ENCODE peak calls at places on chromosomes 6 and 20, in four cellular contexts. One of them, this sample, is unnamed.

GRCh38 chr6:29553268-29554057 is 6.1 kb downstream of the UBD start:
- DNase-seq in neuronal stem cell: peak; percentile 58
- DNase-seq in NT2/D1: peak; percentile 36
- DNase-seq in adrenal gland: peak; percentile 56
- DNase-seq in this sample: no peak

GRCh38 chr6:125714431-125715090 is 34.9 kb upstream of the HEY2 start:
- DNase-seq in neuronal stem cell: no peak
- DNase-seq in adrenal gland: no peak
- DNase-seq in NT2/D1: no peak
- DNase-seq in this sample: no peak

GRCh38 chr6:31121131-31121790 is 1.0 kb upstream of the CDSN start:
- DNase-seq in neuronal stem cell: no peak
- DNase-seq in NT2/D1: no peak
- DNase-seq in adrenal gland: no peak
- DNase-seq in this sample: no peak

GRCh38 chr20:61512475-61512874 is 260.4 kb downstream of the CDH4 start:
- DNase-seq in adrenal gland: no peak
- DNase-seq in neuronal stem cell: no peak
- DNase-seq in NT2/D1: no peak
- DNase-seq in this sample: no peak

GRCh38 chr6:53284901-53285300 is 63.8 kb downstream of the ELOVL5 start:
- DNase-seq in neuronal stem cell: no peak
- DNase-seq in adrenal gland: no peak
- DNase-seq in NT2/D1: no peak
- DNase-seq in this sample: no peak

GRCh38 chr20:47815866-47816265 is 30.6 kb upstream of the SULF2 start:
- DNase-seq in neuronal stem cell: no peak
- DNase-seq in adrenal gland: no peak
- DNase-seq in NT2/D1: no peak
- DNase-seq in this sample: no peak

GRCh38 chr20:1300083-1300840 is 28.7 kb downstream of the SDCBP2 start:
- DNase-seq in adrenal gland: no peak
- DNase-seq in NT2/D1: no peak
- DNase-seq in neuronal stem cell: no peak
- DNase-seq in this sample: no peak

GRCh38 chr6:139482184-139482751 is 107.8 kb upstream of the CITED2 start:
- DNase-seq in NT2/D1: no peak
- DNase-seq in adrenal gland: no peak
- DNase-seq in neuronal stem cell: no peak
- DNase-seq in this sample: no peak

GRCh38 chr20:24834310-24834709 is 114.8 kb upstream of the CST7 start:
- DNase-seq in adrenal gland: no peak
- DNase-seq in neuronal stem cell: no peak
- DNase-seq in NT2/D1: no peak
- DNase-seq in this sample: no peak

GRCh38 chr6:52352239-52353008 is 9.5 kb upstream of the PAQR8 start:
- DNase-seq in adrenal gland: no peak
- DNase-seq in neuronal stem cell: no peak
- DNase-seq in NT2/D1: no peak
- DNase-seq in this sample: no peak

DNA sequence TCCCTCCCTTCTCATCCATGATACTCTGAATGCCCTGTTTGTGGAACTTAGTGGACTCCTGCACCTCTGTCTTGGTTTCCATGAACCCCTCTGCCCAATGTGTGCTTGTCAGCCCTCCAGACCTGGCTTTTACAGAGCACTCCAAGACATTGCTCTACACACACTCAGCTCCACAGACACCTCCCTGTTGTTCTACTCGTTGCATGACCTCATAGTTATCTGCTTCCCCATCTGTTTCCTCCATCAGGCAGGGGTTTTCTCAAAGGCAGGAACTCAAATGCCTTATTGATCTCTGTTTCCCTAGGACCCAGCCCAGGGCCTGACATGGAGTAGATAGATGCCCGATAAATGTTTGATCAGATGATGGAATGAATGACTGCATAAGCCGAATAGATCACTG is 13.3 kb downstream of the PLCG1 start:
- DNase-seq in neuronal stem cell: no peak
- DNase-seq in NT2/D1: no peak
- DNase-seq in adrenal gland: no peak
- DNase-seq in this sample: no peak
- H3K4me1 ChIP-seq in neuronal stem cell: no peaks in the 10 kb centered on the region
- H3K4me1 ChIP-seq in NT2/D1: peaks cover 9% of the 10 kb centered on the region
- H3K4me1 ChIP-seq in adrenal gland: peaks cover 71% of the 10 kb centered on the region
- H3K4me1 ChIP-seq in this sample: peaks cover 33% of the 10 kb centered on the region

GRCh38 chr6:11847515-11848244 is 69.1 kb upstream of the ADTRP start:
- DNase-seq in adrenal gland: no peak
- DNase-seq in NT2/D1: no peak
- DNase-seq in neuronal stem cell: no peak
- DNase-seq in this sample: no peak
- H3K4me1 ChIP-seq in adrenal gland: no peaks in the 10 kb centered on the region
- H3K4me1 ChIP-seq in NT2/D1: no peaks in the 10 kb centered on the region
- H3K4me1 ChIP-seq in neuronal stem cell: no peaks in the 10 kb centered on the region
- H3K4me1 ChIP-seq in this sample: peaks cover 2% of the 10 kb centered on the region

GRCh38 chr6:167710521-167710920 is 116.2 kb upstream of the AFDN start:
- DNase-seq in neuronal stem cell: no peak
- DNase-seq in NT2/D1: no peak
- DNase-seq in adrenal gland: no peak
- DNase-seq in this sample: no peak
- H3K4me1 ChIP-seq in neuronal stem cell: peaks cover 7% of the 10 kb centered on the region
- H3K4me1 ChIP-seq in NT2/D1: peaks cover 3% of the 10 kb centered on the region
- H3K4me1 ChIP-seq in adrenal gland: no peaks in the 10 kb centered on the region
- H3K4me1 ChIP-seq in this sample: no peaks in the 10 kb centered on the region

GRCh38 chr6:25414168-25414567 is 135.0 kb downstream of the CARMIL1 start:
- DNase-seq in NT2/D1: no peak
- DNase-seq in neuronal stem cell: no peak
- DNase-seq in adrenal gland: no peak
- DNase-seq in this sample: no peak
- H3K4me1 ChIP-seq in NT2/D1: no peaks in the 10 kb centered on the region
- H3K4me1 ChIP-seq in neuronal stem cell: peaks cover 6% of the 10 kb centered on the region
- H3K4me1 ChIP-seq in adrenal gland: peaks cover 55% of the 10 kb centered on the region
- H3K4me1 ChIP-seq in this sample: peaks cover 15% of the 10 kb centered on the region

GRCh38 chr20:20692587-20692986 is 19.9 kb downstream of the RALGAPA2 start:
- DNase-seq in adrenal gland: no peak
- DNase-seq in NT2/D1: no peak
- DNase-seq in neuronal stem cell: no peak
- DNase-seq in this sample: no peak

GRCh38 chr20:20697325-20697845 is 15.1 kb downstream of the RALGAPA2 start:
- DNase-seq in NT2/D1: no peak
- DNase-seq in adrenal gland: no peak
- DNase-seq in neuronal stem cell: no peak
- DNase-seq in this sample: no peak

GRCh38 chr20:20695250-20695816 is 17.1 kb downstream of the RALGAPA2 start:
- DNase-seq in neuronal stem cell: no peak
- DNase-seq in adrenal gland: no peak
- DNase-seq in NT2/D1: no peak
- DNase-seq in this sample: no peak

GRCh38 chr20:20691477-20691863 is 21.0 kb downstream of the RALGAPA2 start:
- DNase-seq in NT2/D1: no peak
- DNase-seq in neuronal stem cell: no peak
- DNase-seq in adrenal gland: no peak
- DNase-seq in this sample: no peak

DNA sequence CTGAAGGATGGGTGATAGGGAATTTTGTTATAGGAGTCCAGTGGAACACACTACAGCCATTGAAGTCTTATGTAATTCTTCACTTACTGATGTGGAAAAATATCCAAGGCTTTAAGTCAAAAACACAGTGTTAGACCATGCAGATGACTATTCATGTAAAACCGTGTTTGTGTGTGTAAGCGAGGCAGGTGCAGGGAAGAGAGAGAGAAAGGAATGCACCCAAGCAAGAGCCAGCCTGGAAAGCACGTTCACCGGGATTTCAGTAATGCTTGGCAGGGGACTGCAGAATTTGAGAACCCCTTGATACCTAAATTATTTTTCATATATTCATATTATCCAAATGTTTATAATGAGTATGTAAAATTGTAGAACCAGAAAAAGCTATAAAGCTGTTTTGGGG is 17.9 kb downstream of the RALGAPA2 start:
- DNase-seq in NT2/D1: no peak
- DNase-seq in adrenal gland: no peak
- DNase-seq in neuronal stem cell: no peak
- DNase-seq in this sample: no peak
- H3K4me1 ChIP-seq in NT2/D1: no peaks in the 10 kb centered on the region
- H3K4me1 ChIP-seq in adrenal gland: peaks cover 6% of the 10 kb centered on the region
- H3K4me1 ChIP-seq in neuronal stem cell: no peaks in the 10 kb centered on the region
- H3K4me1 ChIP-seq in this sample: peaks cover 4% of the 10 kb centered on the region

DNA sequence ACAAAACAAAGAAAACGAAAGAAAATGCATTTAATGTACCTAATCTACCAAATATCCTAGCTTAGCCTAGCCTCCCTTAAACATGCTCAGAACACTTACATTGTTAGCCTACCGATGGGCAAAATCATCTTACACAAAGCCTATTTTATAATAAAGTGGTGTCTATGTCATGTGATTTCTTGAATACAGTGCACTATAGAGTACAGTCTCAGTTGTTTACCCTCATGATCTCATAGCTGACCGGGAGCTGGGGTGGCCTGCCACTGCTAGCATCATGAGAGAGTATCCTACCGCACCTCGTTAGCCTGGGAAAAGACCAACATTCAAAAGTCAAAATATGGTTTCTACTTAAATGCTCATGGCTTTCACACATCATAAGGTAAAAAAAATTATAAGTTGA is 16.6 kb downstream of the GCNT2 start:
- DNase-seq in adrenal gland: no peak
- DNase-seq in neuronal stem cell: no peak
- DNase-seq in NT2/D1: no peak
- DNase-seq in this sample: no peak
- H3K4me1 ChIP-seq in adrenal gland: no peaks in the 10 kb centered on the region
- H3K4me1 ChIP-seq in neuronal stem cell: no peaks in the 10 kb centered on the region
- H3K4me1 ChIP-seq in NT2/D1: peaks cover 2% of the 10 kb centered on the region
- H3K4me1 ChIP-seq in this sample: no peaks in the 10 kb centered on the region

DNA sequence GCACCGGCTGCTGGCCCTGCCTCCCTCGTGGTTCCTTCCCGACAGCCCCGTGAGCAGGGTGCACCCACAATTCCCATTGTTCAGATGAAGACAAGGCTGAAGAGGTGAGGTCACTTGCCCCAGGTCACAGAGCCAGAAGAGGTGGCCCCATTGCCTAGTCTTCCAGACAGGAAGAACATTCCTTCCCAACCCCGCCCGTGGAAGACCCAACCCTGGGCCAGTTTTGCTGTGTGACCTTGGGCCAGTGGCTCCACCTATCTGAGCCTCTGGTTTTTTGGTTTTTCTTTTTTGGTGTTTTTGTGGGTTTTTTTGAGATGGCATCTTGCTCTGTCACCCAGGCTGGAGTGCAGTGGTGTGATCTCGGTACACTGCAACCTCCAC is 61.7 kb downstream of the RIPOR3 start:
- DNase-seq in adrenal gland: no peak
- DNase-seq in neuronal stem cell: no peak
- DNase-seq in NT2/D1: no peak
- DNase-seq in this sample: no peak
- H3K4me1 ChIP-seq in adrenal gland: peaks cover 8% of the 10 kb centered on the region
- H3K4me1 ChIP-seq in neuronal stem cell: peaks cover 9% of the 10 kb centered on the region
- H3K4me1 ChIP-seq in NT2/D1: peaks cover 32% of the 10 kb centered on the region
- H3K4me1 ChIP-seq in this sample: peaks cover 9% of the 10 kb centered on the region